ENCODE peak calls at places on chromosomes 3 and 15, in nine cellular contexts. One of them, this sample, is unnamed.

GRCh38 chr15:29633971-29634370 is 188.3 kb downstream of the TJP1 start:
- DNase-seq in lung: no peak
- DNase-seq in MCF 10A: no peak
- DNase-seq in hepatocyte: no peak
- DNase-seq in fibroblast of pulmonary artery: no peak
- DNase-seq in Peyer's patch: no peak
- DNase-seq in RWPE1: no peak
- DNase-seq in NB4: no peak
- DNase-seq in stomach: no peak
- DNase-seq in this sample: no peak

GRCh38 chr3:131591394-131591990 is 88.7 kb upstream of the MRPL3 start:
- DNase-seq in lung: no peak
- DNase-seq in MCF 10A: peak; percentile 28
- DNase-seq in hepatocyte: peak; percentile 68
- DNase-seq in fibroblast of pulmonary artery: peak; percentile 53
- DNase-seq in Peyer's patch: no peak
- DNase-seq in RWPE1: no peak
- DNase-seq in NB4: no peak
- DNase-seq in stomach: no peak
- DNase-seq in this sample: no peak

GRCh38 chr3:167228135-167228534 is 152.0 kb downstream of the ZBBX start:
- DNase-seq in lung: no peak
- DNase-seq in MCF 10A: peak; percentile 49
- DNase-seq in hepatocyte: no peak
- DNase-seq in fibroblast of pulmonary artery: peak; percentile 0
- DNase-seq in Peyer's patch: no peak
- DNase-seq in RWPE1: peak; percentile 3
- DNase-seq in NB4: peak; percentile 15
- DNase-seq in stomach: no peak
- DNase-seq in this sample: no peak

GRCh38 chr15:26032162-26032846 is 169.2 kb upstream of the ATP10A start:
- DNase-seq in lung: no peak
- DNase-seq in MCF 10A: no peak
- DNase-seq in hepatocyte: no peak
- DNase-seq in fibroblast of pulmonary artery: no peak
- DNase-seq in Peyer's patch: no peak
- DNase-seq in RWPE1: no peak
- DNase-seq in NB4: no peak
- DNase-seq in stomach: no peak
- DNase-seq in this sample: no peak

GRCh38 chr3:72597756-72598195 is 250.5 kb downstream of the SHQ1 start:
- DNase-seq in lung: no peak
- DNase-seq in MCF 10A: peak; percentile 19
- DNase-seq in hepatocyte: no peak
- DNase-seq in fibroblast of pulmonary artery: peak; percentile 3
- DNase-seq in Peyer's patch: no peak
- DNase-seq in RWPE1: no peak
- DNase-seq in NB4: peak; percentile 6
- DNase-seq in stomach: no peak
- DNase-seq in this sample: no peak

GRCh38 chr3:65963787-65964707 is 74.7 kb downstream of the MAGI1 start:
- DNase-seq in lung: no peak
- DNase-seq in MCF 10A: peak; percentile 88
- DNase-seq in hepatocyte: peak; percentile 61
- DNase-seq in fibroblast of pulmonary artery: peak; percentile 88
- DNase-seq in Peyer's patch: no peak
- DNase-seq in RWPE1: peak; percentile 77
- DNase-seq in NB4: peak; percentile 7
- DNase-seq in stomach: no peak
- DNase-seq in this sample: no peak

GRCh38 chr3:101039285-101039684 is 46.1 kb upstream of the ABI3BP start:
- DNase-seq in lung: no peak
- DNase-seq in MCF 10A: peak; percentile 83
- DNase-seq in hepatocyte: peak; percentile 28
- DNase-seq in fibroblast of pulmonary artery: no peak
- DNase-seq in Peyer's patch: no peak
- DNase-seq in RWPE1: no peak
- DNase-seq in NB4: no peak
- DNase-seq in stomach: no peak
- DNase-seq in this sample: no peak

GRCh38 chr3:42476225-42477160 is 25.9 kb upstream of the VIPR1 start:
- DNase-seq in lung: peak; percentile 86
- DNase-seq in MCF 10A: peak; percentile 63
- DNase-seq in hepatocyte: peak; percentile 21
- DNase-seq in fibroblast of pulmonary artery: peak; percentile 39
- DNase-seq in Peyer's patch: peak; percentile 66
- DNase-seq in RWPE1: peak; percentile 27
- DNase-seq in NB4: no peak
- DNase-seq in stomach: peak; percentile 96
- DNase-seq in this sample: no peak

GRCh38 chr15:71596672-71597071 is 213.7 kb upstream of the NR2E3 start:
- DNase-seq in lung: no peak
- DNase-seq in MCF 10A: peak; percentile 34
- DNase-seq in hepatocyte: no peak
- DNase-seq in fibroblast of pulmonary artery: peak; percentile 42
- DNase-seq in Peyer's patch: no peak
- DNase-seq in RWPE1: no peak
- DNase-seq in NB4: no peak
- DNase-seq in stomach: peak; percentile 81
- DNase-seq in this sample: no peak

GRCh38 chr15:78429477-78429876 is 8.5 kb upstream of the IREB2 start:
- DNase-seq in lung: no peak
- DNase-seq in MCF 10A: no peak
- DNase-seq in hepatocyte: peak; percentile 38
- DNase-seq in fibroblast of pulmonary artery: no peak
- DNase-seq in Peyer's patch: no peak
- DNase-seq in RWPE1: no peak
- DNase-seq in NB4: no peak
- DNase-seq in stomach: peak; percentile 73
- DNase-seq in this sample: no peak

GRCh38 chr3:102741694-102742093 is 306.9 kb downstream of the ZPLD1 start:
- DNase-seq in lung: no peak
- DNase-seq in MCF 10A: peak; percentile 39
- DNase-seq in hepatocyte: no peak
- DNase-seq in fibroblast of pulmonary artery: no peak
- DNase-seq in Peyer's patch: no peak
- DNase-seq in RWPE1: no peak
- DNase-seq in NB4: no peak
- DNase-seq in stomach: no peak
- DNase-seq in this sample: no peak

GRCh38 chr3:102736288-102736960 is 301.6 kb downstream of the ZPLD1 start:
- DNase-seq in lung: no peak
- DNase-seq in MCF 10A: no peak
- DNase-seq in hepatocyte: no peak
- DNase-seq in fibroblast of pulmonary artery: no peak
- DNase-seq in Peyer's patch: no peak
- DNase-seq in RWPE1: no peak
- DNase-seq in NB4: no peak
- DNase-seq in stomach: no peak
- DNase-seq in this sample: no peak

GRCh38 chr3:102736961-102737304 is 302.1 kb downstream of the ZPLD1 start:
- DNase-seq in lung: no peak
- DNase-seq in MCF 10A: no peak
- DNase-seq in hepatocyte: no peak
- DNase-seq in fibroblast of pulmonary artery: no peak
- DNase-seq in Peyer's patch: no peak
- DNase-seq in RWPE1: no peak
- DNase-seq in NB4: no peak
- DNase-seq in stomach: no peak
- DNase-seq in this sample: no peak

GRCh38 chr3:102737353-102737752 is 302.5 kb downstream of the ZPLD1 start:
- DNase-seq in lung: no peak
- DNase-seq in MCF 10A: no peak
- DNase-seq in hepatocyte: no peak
- DNase-seq in fibroblast of pulmonary artery: no peak
- DNase-seq in Peyer's patch: no peak
- DNase-seq in RWPE1: no peak
- DNase-seq in NB4: no peak
- DNase-seq in stomach: no peak
- DNase-seq in this sample: no peak

GRCh38 chr3:102741105-102741504 is 306.3 kb downstream of the ZPLD1 start:
- DNase-seq in lung: no peak
- DNase-seq in MCF 10A: peak; percentile 23
- DNase-seq in hepatocyte: no peak
- DNase-seq in fibroblast of pulmonary artery: no peak
- DNase-seq in Peyer's patch: no peak
- DNase-seq in RWPE1: peak; percentile 8
- DNase-seq in NB4: no peak
- DNase-seq in stomach: no peak
- DNase-seq in this sample: no peak
- TF ChIP-seq CTCF in lung: no peak
- TF ChIP-seq CTCF in MCF 10A: peak; percentile 15
- TF ChIP-seq CTCF in hepatocyte: peak; percentile 10
- TF ChIP-seq CTCF in fibroblast of pulmonary artery: no peak
- TF ChIP-seq CTCF in Peyer's patch: no peak
- TF ChIP-seq CTCF in RWPE1: no peak
- TF ChIP-seq CTCF in NB4: no peak
- TF ChIP-seq CTCF in stomach: no peak
- TF ChIP-seq CTCF in this sample: peak; percentile 27

DNA sequence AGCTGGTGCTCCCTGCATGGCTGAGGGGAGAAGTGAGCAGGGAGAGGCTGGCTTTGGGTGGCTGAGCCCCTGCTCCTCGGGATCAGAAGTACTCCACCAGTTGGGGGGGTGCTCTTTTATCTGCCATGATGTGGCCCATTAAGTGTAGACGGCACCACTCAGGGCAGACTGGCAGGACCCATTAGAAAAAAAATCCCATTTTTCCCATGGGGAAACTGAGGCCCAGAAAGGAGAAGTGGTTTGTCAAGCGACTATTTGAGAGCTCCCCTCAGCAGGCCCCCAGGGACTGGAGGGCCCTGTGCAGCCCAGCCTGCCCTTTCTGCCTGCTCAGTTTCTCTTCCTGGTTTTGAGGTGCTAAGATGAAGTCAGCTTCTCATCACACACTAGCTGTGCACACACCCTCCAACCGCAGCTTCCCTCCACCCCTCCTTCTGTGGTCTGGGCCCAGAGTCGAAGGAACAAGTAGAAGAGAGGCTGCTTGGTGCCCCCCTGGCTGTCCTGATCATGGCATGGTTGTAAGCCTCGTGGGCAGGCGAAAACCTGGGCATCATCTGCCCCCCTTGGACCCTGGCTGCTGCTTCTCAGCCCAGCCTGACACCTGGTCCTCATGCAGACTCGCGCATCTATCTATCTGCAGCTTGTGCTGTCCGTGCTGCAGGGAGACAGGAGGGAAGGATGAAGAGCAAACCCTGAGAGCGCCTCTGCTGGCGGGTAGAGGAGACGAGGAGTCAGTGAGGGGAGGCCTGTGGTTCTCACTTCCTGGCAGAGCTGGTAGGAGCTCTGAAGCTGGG is 5.6 kb downstream of the CSK start:
- DNase-seq in lung: peak; percentile 78
- DNase-seq in MCF 10A: peak; percentile 40
- DNase-seq in hepatocyte: peak; percentile 70
- DNase-seq in fibroblast of pulmonary artery: peak; percentile 70
- DNase-seq in Peyer's patch: peak; percentile 81
- DNase-seq in RWPE1: no peak
- DNase-seq in NB4: peak; percentile 99
- DNase-seq in stomach: peak; percentile 72
- DNase-seq in this sample: no peak
- TF ChIP-seq CTCF in lung: peak; percentile 0
- TF ChIP-seq CTCF in MCF 10A: no peak
- TF ChIP-seq CTCF in hepatocyte: peak; percentile 52
- TF ChIP-seq CTCF in fibroblast of pulmonary artery: peak; percentile 77
- TF ChIP-seq CTCF in Peyer's patch: peak; percentile 77
- TF ChIP-seq CTCF in RWPE1: peak; percentile 23
- TF ChIP-seq CTCF in NB4: peak; percentile 80
- TF ChIP-seq CTCF in stomach: peak; percentile 45
- TF ChIP-seq CTCF in this sample: peak; percentile 19

GRCh38 chr3:56556908-56557814 is at the start of gene CCDC66:
- DNase-seq in lung: peak; percentile 96
- DNase-seq in MCF 10A: peak; percentile 92
- DNase-seq in hepatocyte: peak; percentile 95
- DNase-seq in fibroblast of pulmonary artery: peak; percentile 95
- DNase-seq in Peyer's patch: peak; percentile 95
- DNase-seq in RWPE1: peak; percentile 96
- DNase-seq in NB4: peak; percentile 96
- DNase-seq in stomach: peak; percentile 96
- DNase-seq in this sample: peak; percentile 94

GRCh38 chr3:56557815-56558170 is 818 bp downstream of the CCDC66 start:
- DNase-seq in lung: no peak
- DNase-seq in MCF 10A: no peak
- DNase-seq in hepatocyte: peak; percentile 9
- DNase-seq in fibroblast of pulmonary artery: peak; percentile 1
- DNase-seq in Peyer's patch: no peak
- DNase-seq in RWPE1: no peak
- DNase-seq in NB4: no peak
- DNase-seq in stomach: no peak
- DNase-seq in this sample: no peak
- TF ChIP-seq CTCF in lung: no peak
- TF ChIP-seq CTCF in MCF 10A: no peak
- TF ChIP-seq CTCF in hepatocyte: no peak
- TF ChIP-seq CTCF in fibroblast of pulmonary artery: no peak
- TF ChIP-seq CTCF in Peyer's patch: no peak
- TF ChIP-seq CTCF in RWPE1: peak; percentile 17
- TF ChIP-seq CTCF in NB4: no peak
- TF ChIP-seq CTCF in stomach: peak; percentile 4
- TF ChIP-seq CTCF in this sample: no peak

GRCh38 chr3:179948740-179949139 is 88.0 kb downstream of the PEX5L start:
- DNase-seq in lung: no peak
- DNase-seq in MCF 10A: no peak
- DNase-seq in hepatocyte: no peak
- DNase-seq in fibroblast of pulmonary artery: no peak
- DNase-seq in Peyer's patch: no peak
- DNase-seq in RWPE1: no peak
- DNase-seq in NB4: no peak
- DNase-seq in stomach: no peak
- DNase-seq in this sample: no peak

GRCh38 chr3:179949428-179949827 is 87.3 kb downstream of the PEX5L start:
- DNase-seq in lung: no peak
- DNase-seq in MCF 10A: no peak
- DNase-seq in hepatocyte: no peak
- DNase-seq in fibroblast of pulmonary artery: no peak
- DNase-seq in Peyer's patch: no peak
- DNase-seq in RWPE1: no peak
- DNase-seq in NB4: no peak
- DNase-seq in stomach: no peak
- DNase-seq in this sample: no peak

GRCh38 chr3:179943097-179943880 is 93.4 kb downstream of the PEX5L start:
- DNase-seq in lung: no peak
- DNase-seq in MCF 10A: no peak
- DNase-seq in hepatocyte: no peak
- DNase-seq in fibroblast of pulmonary artery: no peak
- DNase-seq in Peyer's patch: no peak
- DNase-seq in RWPE1: no peak
- DNase-seq in NB4: no peak
- DNase-seq in stomach: no peak
- DNase-seq in this sample: no peak

GRCh38 chr3:179942560-179943075 is 94.1 kb downstream of the PEX5L start:
- DNase-seq in lung: no peak
- DNase-seq in MCF 10A: no peak
- DNase-seq in hepatocyte: no peak
- DNase-seq in fibroblast of pulmonary artery: no peak
- DNase-seq in Peyer's patch: no peak
- DNase-seq in RWPE1: no peak
- DNase-seq in NB4: no peak
- DNase-seq in stomach: no peak
- DNase-seq in this sample: no peak

DNA sequence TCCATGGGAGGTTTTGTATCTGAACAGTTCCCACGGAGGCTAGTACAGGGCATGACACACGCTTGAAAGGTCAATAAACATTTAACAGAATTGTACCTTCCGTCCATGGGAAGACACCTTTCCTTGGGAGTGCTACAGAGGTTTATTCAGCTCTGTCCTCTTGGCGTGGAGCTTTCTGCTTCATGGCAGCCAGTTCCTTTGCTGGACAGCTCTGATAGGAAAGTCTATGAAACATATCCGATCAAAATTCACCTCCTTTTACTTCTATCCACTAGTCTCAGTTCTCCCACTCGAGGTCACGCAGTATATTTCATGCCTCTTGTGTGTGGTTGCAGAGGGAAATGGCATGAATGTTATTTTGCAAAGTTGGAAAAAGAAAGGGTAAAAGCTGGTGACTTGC is 91.2 kb downstream of the PEX5L start:
- DNase-seq in lung: no peak
- DNase-seq in MCF 10A: no peak
- DNase-seq in hepatocyte: no peak
- DNase-seq in fibroblast of pulmonary artery: no peak
- DNase-seq in Peyer's patch: no peak
- DNase-seq in RWPE1: no peak
- DNase-seq in NB4: no peak
- DNase-seq in stomach: no peak
- DNase-seq in this sample: no peak
- TF ChIP-seq CTCF in lung: no peak
- TF ChIP-seq CTCF in MCF 10A: no peak
- TF ChIP-seq CTCF in hepatocyte: no peak
- TF ChIP-seq CTCF in fibroblast of pulmonary artery: no peak
- TF ChIP-seq CTCF in Peyer's patch: no peak
- TF ChIP-seq CTCF in RWPE1: no peak
- TF ChIP-seq CTCF in NB4: no peak
- TF ChIP-seq CTCF in stomach: no peak
- TF ChIP-seq CTCF in this sample: no peak

This sample was measured in Caco-2.